ENCODE peak calls at places on chromosomes 2 and 18, in four cellular contexts. S is prostate gland, B is GM12878, Y is spleen. R is an unnamed sample.

GRCh38 chr2:68662466-68662865 is 19.1 kb downstream of the PROKR1 start:
- DNase-seq in S (no peak), B (no peak), Y (no peak), R (no peak)

GRCh38 chr2:101518470-101519172 is 43.7 kb upstream of the RFX8 start:
- DNase-seq in S (peak; percentile 43), B (no peak), Y (no peak), R (peak; percentile 85)

GRCh38 chr2:25090801-25091200 is 48.9 kb downstream of the EFR3B start:
- DNase-seq in S (no peak), B (no peak), Y (no peak), R (no peak)

GRCh38 chr2:69310267-69310666 is 76.8 kb downstream of the GFPT1 start:
- DNase-seq in S (no peak), B (no peak), Y (no peak), R (no peak)

GRCh38 chr2:227082286-227082685 is 81.7 kb downstream of the COL4A4 start:
- DNase-seq in S (no peak), B (no peak), Y (no peak), R (no peak)

GRCh38 chr2:55153564-55154315 is 78.4 kb downstream of the CLHC1 start:
- DNase-seq in S (no peak), B (no peak), Y (no peak), R (no peak)

GRCh38 chr2:109459485-109459884 is 154.3 kb downstream of the SEPTIN10 start:
- DNase-seq in S (no peak), B (no peak), Y (peak; percentile 36), R (no peak)

GRCh38 chr2:99697811-99698568 is 208.2 kb upstream of the REV1 start:
- DNase-seq in S (no peak), B (no peak), Y (no peak), R (no peak)

GRCh38 chr2:28360742-28361293 is 31.8 kb upstream of the FOSL2 start:
- DNase-seq in S (no peak), B (no peak), Y (no peak), R (no peak)

GRCh38 chr2:158879229-158879903 is 84.2 kb downstream of the DAPL1 start:
- DNase-seq in S (no peak), B (no peak), Y (no peak), R (no peak)

GRCh38 chr2:28129955-28130695 is 239.6 kb downstream of the BABAM2 start:
- DNase-seq in S (no peak), B (no peak), Y (no peak), R (no peak)

GRCh38 chr2:38376346-38376682 is 759 bp downstream of the ATL2 start:
- DNase-seq in S (peak; percentile 61), B (peak; percentile 31), Y (no peak), R (no peak)

GRCh38 chr18:25862881-25863600 is 227.4 kb downstream of the SS18 start:
- DNase-seq in S (no peak), B (no peak), Y (no peak), R (no peak)

GRCh38 chr2:173898178-173898668 is 67.0 kb downstream of the SP3 start:
- DNase-seq in S (no peak), B (peak; percentile 94), Y (no peak), R (no peak)

GRCh38 chr2:157302492-157303099 is 23.0 kb downstream of the ERMN start:
- DNase-seq in S (peak; percentile 17), B (peak; percentile 21), Y (no peak), R (no peak)

GRCh38 chr2:113005030-113005509 is at the start of gene IL36A:
- DNase-seq in S (no peak), B (no peak), Y (no peak), R (no peak)

GRCh38 chr2:227853765-227854271 is 17.6 kb upstream of the DAW1 start:
- DNase-seq in S (no peak), B (no peak), Y (no peak), R (no peak)

GRCh38 chr2:150167711-150168110 is 319.8 kb downstream of the RND3 start:
- DNase-seq in S (no peak), B (peak; percentile 30), Y (no peak), R (no peak)

GRCh38 chr2:119259296-119259860 is 35.7 kb downstream of the STEAP3 start:
- DNase-seq in S (no peak), B (no peak), Y (no peak), R (no peak)

GRCh38 chr2:2950403-2950952 is 427.1 kb downstream of the EIPR1 start:
- DNase-seq in S (peak; percentile 44), B (no peak), Y (no peak), R (no peak)

GRCh38 chr2:20563833-20564232 is 87.1 kb downstream of the HS1BP3 start:
- DNase-seq in S (no peak), B (no peak), Y (no peak), R (no peak)

GRCh38 chr2:73776381-73776780 is 3.5 kb downstream of the DUSP11 start:
- DNase-seq in S (no peak), B (no peak), Y (no peak), R (no peak)

GRCh38 chr2:95525294-95526035 is 40.9 kb upstream of the TRIM43B start:
- DNase-seq in S (peak; percentile 25), B (no peak), Y (no peak), R (no peak)

GRCh38 chr2:236343400-236344161 is 79.4 kb upstream of the ASB18 start:
- DNase-seq in S (peak; percentile 54), B (peak; percentile 9), Y (no peak), R (no peak)

GRCh38 chr18:48813833-48814489 is 136.8 kb downstream of the SMAD7 start:
- DNase-seq in S (no peak), B (no peak), Y (peak; percentile 69), R (no peak)

GRCh38 chr2:205424326-205424725 is 258.0 kb upstream of the NRP2 start:
- DNase-seq in S (no peak), B (no peak), Y (no peak), R (no peak)

GRCh38 chr2:161357097-161357496 is 48.9 kb downstream of the PSMD14 start:
- DNase-seq in S (no peak), B (no peak), Y (no peak), R (no peak)

GRCh38 chr2:120379916-120380893 is 34.3 kb downstream of the INHBB start:
- DNase-seq in S (no peak), B (no peak), Y (no peak), R (no peak)

GRCh38 chr2:27236626-27237025 is 19.5 kb downstream of the CAD start:
- DNase-seq in S (no peak), B (no peak), Y (no peak), R (no peak)

GRCh38 chr2:224982910-224983688 is 59.2 kb downstream of the DOCK10 start:
- DNase-seq in S (no peak), B (peak; percentile 61), Y (no peak), R (no peak)

GRCh38 chr2:18483896-18484295 is 76.6 kb downstream of the RDH14 start:
- DNase-seq in S (no peak), B (no peak), Y (no peak), R (no peak)
- TF ChIP-seq POLR2AphosphoS5 in S (no peak), B (no peak), Y (no peak), R (peak; percentile 71)

DNA sequence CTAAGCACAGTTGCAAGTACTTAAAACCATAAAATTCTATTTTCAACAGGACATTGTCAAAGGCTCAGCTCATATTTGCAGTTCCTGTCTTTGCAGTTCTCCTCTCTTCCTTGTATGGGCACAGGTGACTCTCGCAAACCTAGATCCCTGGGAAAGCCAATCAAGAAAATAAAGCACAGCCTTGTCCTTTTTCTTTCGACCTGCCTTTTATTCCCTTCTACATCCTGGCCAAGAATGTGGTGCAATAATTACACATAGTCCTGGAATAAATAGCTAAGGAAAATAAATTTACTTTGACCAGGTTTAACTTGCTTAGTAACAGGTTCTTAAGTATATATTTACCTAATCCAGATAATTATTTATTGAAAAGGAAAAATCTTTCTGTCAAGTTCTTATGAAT is 20.2 kb downstream of the ATG16L1 start:
- DNase-seq in S (peak; percentile 85), B (no peak), Y (no peak), R (no peak)
- TF ChIP-seq POLR2AphosphoS5 in S (peak; percentile 93), B (no peak), Y (no peak), R (no peak)

GRCh38 chr2:17615152-17615551 is 74.7 kb downstream of the VSNL1 start:
- DNase-seq in S (no peak), B (no peak), Y (no peak), R (no peak)

GRCh38 chr2:17614174-17614573 is 73.7 kb downstream of the VSNL1 start:
- DNase-seq in S (no peak), B (no peak), Y (no peak), R (no peak)

GRCh38 chr2:17616405-17616804 is 75.9 kb downstream of the VSNL1 start:
- DNase-seq in S (no peak), B (no peak), Y (no peak), R (no peak)

GRCh38 chr2:17617508-17617907 is 77.0 kb downstream of the VSNL1 start:
- DNase-seq in S (no peak), B (no peak), Y (no peak), R (no peak)

DNA sequence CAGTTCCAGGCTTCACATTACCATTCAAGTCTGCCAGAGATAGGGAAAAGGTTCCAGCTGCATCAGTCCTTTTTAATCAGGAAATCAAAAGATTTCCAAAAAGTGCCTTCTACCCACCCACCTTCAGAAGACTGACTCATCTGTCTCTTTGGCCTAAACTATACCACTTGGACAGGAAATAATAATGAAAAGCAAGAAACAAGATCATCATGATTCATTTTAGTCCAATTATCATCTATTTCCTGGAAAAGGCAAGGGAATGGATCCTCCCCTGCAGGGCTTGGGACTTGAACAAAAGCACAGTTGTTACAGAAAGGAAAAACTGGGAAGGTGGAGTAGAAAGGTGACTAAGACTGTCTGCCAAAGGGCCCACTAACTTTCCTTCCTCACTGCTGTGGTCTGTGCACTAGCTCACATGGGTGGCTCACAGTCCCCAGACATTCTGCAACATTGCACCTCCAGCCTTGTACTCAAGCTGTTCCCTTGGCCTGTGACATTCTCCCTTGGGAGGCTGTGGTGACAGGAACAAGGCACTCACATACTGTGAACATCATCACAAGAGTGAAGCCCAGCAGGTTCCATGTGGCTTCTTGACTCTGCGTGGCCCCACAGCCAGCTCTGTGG is 75.3 kb downstream of the VSNL1 start:
- DNase-seq in S (no peak), B (no peak), Y (no peak), R (no peak)
- TF ChIP-seq POLR2AphosphoS5 in S (no peak), B (no peak), Y (no peak), R (no peak)

DNA sequence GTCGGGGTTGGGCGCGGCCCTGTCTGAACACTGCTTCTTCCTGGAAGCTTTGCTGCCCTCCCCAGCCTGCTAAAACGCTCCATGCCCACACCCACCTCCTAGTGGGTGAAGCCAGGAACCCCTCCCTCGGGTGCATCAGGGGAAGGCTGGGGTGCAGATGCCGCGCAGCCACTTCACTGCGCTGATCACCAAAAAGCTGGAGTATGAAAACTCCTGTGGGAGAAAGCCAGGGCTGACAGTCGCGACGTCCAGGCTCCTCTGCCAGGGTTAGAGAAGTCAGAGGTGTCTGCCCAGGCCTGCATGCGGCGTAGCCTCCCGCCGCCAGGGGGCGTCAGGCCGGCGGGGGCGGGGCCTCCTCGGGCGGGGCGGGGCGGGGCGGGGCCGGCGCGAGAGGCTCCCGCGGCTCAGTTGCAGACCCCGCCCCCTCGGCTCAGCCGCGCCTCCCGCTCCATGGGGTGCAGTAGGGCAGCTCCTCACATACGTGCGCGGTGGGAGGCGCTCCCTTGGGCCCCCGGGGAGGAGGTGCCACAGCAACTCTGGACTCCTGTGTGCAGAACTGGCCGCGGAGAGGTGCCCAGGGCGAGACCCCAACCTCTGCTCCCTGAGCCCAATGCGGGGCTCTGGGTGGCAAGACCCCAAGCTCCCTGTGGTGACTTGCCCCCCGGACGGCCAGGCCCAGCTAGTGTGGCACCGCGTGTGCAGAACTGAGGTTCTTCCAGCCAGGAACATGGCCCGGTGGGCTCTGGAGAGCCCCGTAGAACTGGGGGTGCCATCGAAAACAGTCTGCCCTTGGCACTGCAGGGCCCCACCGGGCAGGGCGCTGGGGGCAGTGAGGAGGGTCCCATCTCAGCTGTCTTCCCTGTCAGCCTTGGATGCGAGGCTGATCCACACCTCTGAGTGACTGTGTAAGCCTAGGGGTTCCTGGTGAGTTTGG is 1.8 kb upstream of the RNPEPL1 start:
- DNase-seq in S (peak; percentile 89), B (peak; percentile 57), Y (peak; percentile 99), R (peak; percentile 97)
- TF ChIP-seq POLR2AphosphoS5 in S (no peak), B (no peak), Y (peak; percentile 59), R (peak; percentile 79)

R was measured in esophagus muscularis mucosa.